ENCODE peak calls at places on chromosomes 13 and 19, in five cellular contexts. One of them, this sample, is unnamed.
A peak's percentile ranks its signal among the peaks of the same experiment; 100 is the strongest.

GRCh38 chr19:33050110-33050509 is 14.6 kb downstream of the RHPN2 start:
- DNase-seq in GM23248: no peak
- DNase-seq in endothelial cell of umbilical vein: no peak
- DNase-seq in PC-3: no peak
- DNase-seq in neural progenitor cell: no peak
- DNase-seq in this sample: no peak

GRCh38 chr13:75693227-75693626 is 57.1 kb downstream of the LMO7 start:
- DNase-seq in GM23248: no peak
- DNase-seq in endothelial cell of umbilical vein: no peak
- DNase-seq in PC-3: no peak
- DNase-seq in neural progenitor cell: no peak
- DNase-seq in this sample: no peak

GRCh38 chr13:97600438-97601080 is 166.6 kb downstream of the RAP2A start:
- DNase-seq in GM23248: peak; percentile 69
- DNase-seq in endothelial cell of umbilical vein: peak; percentile 31
- DNase-seq in PC-3: peak; percentile 77
- DNase-seq in neural progenitor cell: no peak
- DNase-seq in this sample: peak; percentile 54

GRCh38 chr13:109720758-109721184 is 65.6 kb downstream of the IRS2 start:
- DNase-seq in GM23248: no peak
- DNase-seq in endothelial cell of umbilical vein: no peak
- DNase-seq in PC-3: no peak
- DNase-seq in neural progenitor cell: no peak
- DNase-seq in this sample: no peak

GRCh38 chr13:31793246-31793645 is 53.9 kb downstream of the RXFP2 start:
- DNase-seq in GM23248: peak; percentile 50
- DNase-seq in endothelial cell of umbilical vein: peak; percentile 76
- DNase-seq in PC-3: peak; percentile 74
- DNase-seq in neural progenitor cell: no peak
- DNase-seq in this sample: no peak

GRCh38 chr13:92807343-92807742 is 419.3 kb upstream of the GPC6 start:
- DNase-seq in GM23248: no peak
- DNase-seq in endothelial cell of umbilical vein: no peak
- DNase-seq in PC-3: no peak
- DNase-seq in neural progenitor cell: no peak
- DNase-seq in this sample: no peak

GRCh38 chr13:39779337-39780270 is 124.1 kb downstream of the COG6 start:
- DNase-seq in GM23248: peak; percentile 27
- DNase-seq in endothelial cell of umbilical vein: peak; percentile 31
- DNase-seq in PC-3: peak; percentile 39
- DNase-seq in neural progenitor cell: no peak
- DNase-seq in this sample: no peak

GRCh38 chr13:88051746-88052482 is 380.7 kb downstream of the SLITRK5 start:
- DNase-seq in GM23248: no peak
- DNase-seq in endothelial cell of umbilical vein: no peak
- DNase-seq in PC-3: no peak
- DNase-seq in neural progenitor cell: peak; percentile 8
- DNase-seq in this sample: no peak

GRCh38 chr19:38062959-38063786 is 156.2 kb downstream of the SIPA1L3 start:
- DNase-seq in GM23248: no peak
- DNase-seq in endothelial cell of umbilical vein: no peak
- DNase-seq in PC-3: no peak
- DNase-seq in neural progenitor cell: peak; percentile 38
- DNase-seq in this sample: no peak

GRCh38 chr13:29059837-29060236 is 239.7 kb downstream of the MTUS2 start:
- DNase-seq in GM23248: no peak
- DNase-seq in endothelial cell of umbilical vein: no peak
- DNase-seq in PC-3: no peak
- DNase-seq in neural progenitor cell: no peak
- DNase-seq in this sample: no peak

GRCh38 chr13:50513528-50513863 is 330.0 kb downstream of the DLEU7 start:
- DNase-seq in GM23248: no peak
- DNase-seq in endothelial cell of umbilical vein: no peak
- DNase-seq in PC-3: no peak
- DNase-seq in neural progenitor cell: no peak
- DNase-seq in this sample: no peak

GRCh38 chr13:66558511-66558910 is 671.6 kb downstream of the PCDH9 start:
- DNase-seq in GM23248: no peak
- DNase-seq in endothelial cell of umbilical vein: no peak
- DNase-seq in PC-3: no peak
- DNase-seq in neural progenitor cell: peak; percentile 33
- DNase-seq in this sample: no peak

GRCh38 chr19:44499962-44500949 is at the start of gene ZNF180:
- DNase-seq in GM23248: peak; percentile 96
- DNase-seq in endothelial cell of umbilical vein: peak; percentile 96
- DNase-seq in PC-3: peak; percentile 90
- DNase-seq in neural progenitor cell: peak; percentile 99
- DNase-seq in this sample: peak; percentile 98

GRCh38 chr13:58921129-58921528 is 1242.6 kb downstream of the DIAPH3 start:
- DNase-seq in GM23248: no peak
- DNase-seq in endothelial cell of umbilical vein: no peak
- DNase-seq in PC-3: no peak
- DNase-seq in neural progenitor cell: no peak
- DNase-seq in this sample: no peak

GRCh38 chr13:33497146-33497845 is 211.7 kb upstream of the STARD13 start:
- DNase-seq in GM23248: peak; percentile 41
- DNase-seq in endothelial cell of umbilical vein: peak; percentile 89
- DNase-seq in PC-3: peak; percentile 64
- DNase-seq in neural progenitor cell: no peak
- DNase-seq in this sample: no peak

GRCh38 chr19:39941615-39942507 is 7.4 kb upstream of the FCGBP start:
- DNase-seq in GM23248: no peak
- DNase-seq in endothelial cell of umbilical vein: peak; percentile 42
- DNase-seq in PC-3: peak; percentile 16
- DNase-seq in neural progenitor cell: peak; percentile 35
- DNase-seq in this sample: no peak

GRCh38 chr19:11496391-11497163 is 9.1 kb downstream of the ZNF653 start:
- DNase-seq in GM23248: peak; percentile 91
- DNase-seq in endothelial cell of umbilical vein: peak; percentile 48
- DNase-seq in PC-3: peak; percentile 84
- DNase-seq in neural progenitor cell: peak; percentile 80
- DNase-seq in this sample: peak; percentile 72

GRCh38 chr13:113552786-113553540 is 31.6 kb upstream of the TFDP1 start:
- DNase-seq in GM23248: no peak
- DNase-seq in endothelial cell of umbilical vein: peak; percentile 97
- DNase-seq in PC-3: no peak
- DNase-seq in neural progenitor cell: no peak
- DNase-seq in this sample: no peak

GRCh38 chr19:45049073-45049736 is 10.4 kb downstream of the CLASRP start:
- DNase-seq in GM23248: no peak
- DNase-seq in endothelial cell of umbilical vein: no peak
- DNase-seq in PC-3: no peak
- DNase-seq in neural progenitor cell: no peak
- DNase-seq in this sample: no peak

GRCh38 chr19:27971071-27971470 is 1241.9 kb downstream of the UQCRFS1 start:
- DNase-seq in GM23248: peak; percentile 13
- DNase-seq in endothelial cell of umbilical vein: no peak
- DNase-seq in PC-3: peak; percentile 7
- DNase-seq in neural progenitor cell: peak; percentile 86
- DNase-seq in this sample: peak; percentile 34

GRCh38 chr19:47069795-47070194 is 21.4 kb upstream of the TMEM160 start:
- DNase-seq in GM23248: no peak
- DNase-seq in endothelial cell of umbilical vein: no peak
- DNase-seq in PC-3: no peak
- DNase-seq in neural progenitor cell: no peak
- DNase-seq in this sample: no peak

GRCh38 chr13:114151565-114152284 is 19.3 kb upstream of the RASA3 start:
- DNase-seq in GM23248: peak; percentile 36
- DNase-seq in endothelial cell of umbilical vein: no peak
- DNase-seq in PC-3: peak; percentile 84
- DNase-seq in neural progenitor cell: no peak
- DNase-seq in this sample: no peak

GRCh38 chr19:11735375-11735774 is 3.4 kb downstream of the ZNF823 start:
- DNase-seq in GM23248: peak; percentile 3
- DNase-seq in endothelial cell of umbilical vein: no peak
- DNase-seq in PC-3: peak; percentile 27
- DNase-seq in neural progenitor cell: no peak
- DNase-seq in this sample: no peak

GRCh38 chr19:20423381-20424207 is 142.0 kb downstream of the ZNF737 start:
- DNase-seq in GM23248: peak; percentile 90
- DNase-seq in endothelial cell of umbilical vein: no peak
- DNase-seq in PC-3: peak; percentile 2
- DNase-seq in neural progenitor cell: peak; percentile 37
- DNase-seq in this sample: peak; percentile 61

GRCh38 chr19:39046037-39046821 is 13.9 kb upstream of the FBXO27 start:
- DNase-seq in GM23248: no peak
- DNase-seq in endothelial cell of umbilical vein: no peak
- DNase-seq in PC-3: peak; percentile 20
- DNase-seq in neural progenitor cell: no peak
- DNase-seq in this sample: peak; percentile 48

GRCh38 chr13:50519866-50520265 is 323.6 kb downstream of the DLEU7 start:
- DNase-seq in GM23248: no peak
- DNase-seq in endothelial cell of umbilical vein: no peak
- DNase-seq in PC-3: no peak
- DNase-seq in neural progenitor cell: no peak
- DNase-seq in this sample: no peak

GRCh38 chr13:58598241-58598640 is 966.7 kb downstream of the PCDH17 start:
- DNase-seq in GM23248: no peak
- DNase-seq in endothelial cell of umbilical vein: no peak
- DNase-seq in PC-3: peak; percentile 1
- DNase-seq in neural progenitor cell: no peak
- DNase-seq in this sample: no peak

GRCh38 chr13:46206138-46206537 is 5.6 kb upstream of the LRRC63 start:
- DNase-seq in GM23248: no peak
- DNase-seq in endothelial cell of umbilical vein: no peak
- DNase-seq in PC-3: peak; percentile 43
- DNase-seq in neural progenitor cell: no peak
- DNase-seq in this sample: peak; percentile 14

GRCh38 chr19:6458695-6459355 is 767 bp downstream of the SLC25A23 start:
- DNase-seq in GM23248: peak; percentile 18
- DNase-seq in endothelial cell of umbilical vein: no peak
- DNase-seq in PC-3: peak; percentile 14
- DNase-seq in neural progenitor cell: peak; percentile 11
- DNase-seq in this sample: peak; percentile 44

GRCh38 chr13:71378992-71379905 is 487.8 kb downstream of the DACH1 start:
- DNase-seq in GM23248: no peak
- DNase-seq in endothelial cell of umbilical vein: peak; percentile 46
- DNase-seq in PC-3: peak; percentile 38
- DNase-seq in neural progenitor cell: no peak
- DNase-seq in this sample: no peak

GRCh38 chr13:110215606-110216005 is 91.4 kb downstream of the COL4A1 start:
- DNase-seq in GM23248: no peak
- DNase-seq in endothelial cell of umbilical vein: no peak
- DNase-seq in PC-3: no peak
- DNase-seq in neural progenitor cell: no peak
- DNase-seq in this sample: no peak

GRCh38 chr19:54654447-54655321 is 8.1 kb upstream of the LILRB4 start:
- DNase-seq in GM23248: no peak
- DNase-seq in endothelial cell of umbilical vein: no peak
- DNase-seq in PC-3: no peak
- DNase-seq in neural progenitor cell: no peak
- DNase-seq in this sample: no peak

GRCh38 chr19:42216653-42217521 is 590 bp downstream of the DEDD2 start:
- DNase-seq in GM23248: peak; percentile 70
- DNase-seq in endothelial cell of umbilical vein: peak; percentile 47
- DNase-seq in PC-3: peak; percentile 15
- DNase-seq in neural progenitor cell: peak; percentile 89
- DNase-seq in this sample: peak; percentile 71

GRCh38 chr19:4369109-4369887 is 25.9 kb downstream of the MPND start:
- DNase-seq in GM23248: peak; percentile 63
- DNase-seq in endothelial cell of umbilical vein: no peak
- DNase-seq in PC-3: no peak
- DNase-seq in neural progenitor cell: peak; percentile 43
- DNase-seq in this sample: no peak
- H3K4me3 ChIP-seq in GM23248: no peak overlapping the region
- H3K4me3 ChIP-seq in endothelial cell of umbilical vein: no peak overlapping the region
- H3K4me3 ChIP-seq in PC-3: no peak overlapping the region
- H3K4me3 ChIP-seq in neural progenitor cell: no peak overlapping the region
- H3K4me3 ChIP-seq in this sample: no peak overlapping the region

GRCh38 chr19:9913237-9914000 is 22.9 kb downstream of the OLFM2 start:
- DNase-seq in GM23248: peak; percentile 63
- DNase-seq in endothelial cell of umbilical vein: no peak
- DNase-seq in PC-3: no peak
- DNase-seq in neural progenitor cell: peak; percentile 68
- DNase-seq in this sample: peak; percentile 67
- TF ChIP-seq EZH2 in GM23248: peak; percentile 38
- TF ChIP-seq EZH2 in endothelial cell of umbilical vein: peak; percentile 80
- TF ChIP-seq EZH2 in PC-3: no peak
- TF ChIP-seq EZH2 in neural progenitor cell: no peak
- TF ChIP-seq EZH2 in this sample: peak; percentile 75

GRCh38 chr19:49497047-49497789 is 984 bp downstream of the RPS11 start:
- DNase-seq in GM23248: peak; percentile 89
- DNase-seq in endothelial cell of umbilical vein: peak; percentile 49
- DNase-seq in PC-3: peak; percentile 65
- DNase-seq in neural progenitor cell: peak; percentile 69
- DNase-seq in this sample: peak; percentile 83

GRCh38 chr19:49496574-49497008 is 357 bp downstream of the RPS11 start:
- DNase-seq in GM23248: peak; percentile 19
- DNase-seq in endothelial cell of umbilical vein: no peak
- DNase-seq in PC-3: no peak
- DNase-seq in neural progenitor cell: no peak
- DNase-seq in this sample: no peak

GRCh38 chr19:49497790-49498106 is 1.5 kb downstream of the RPS11 start:
- DNase-seq in GM23248: no peak
- DNase-seq in endothelial cell of umbilical vein: no peak
- DNase-seq in PC-3: no peak
- DNase-seq in neural progenitor cell: no peak
- DNase-seq in this sample: peak; percentile 5

GRCh38 chr19:49498475-49498874 is 2.2 kb downstream of the RPS11 start:
- DNase-seq in GM23248: no peak
- DNase-seq in endothelial cell of umbilical vein: no peak
- DNase-seq in PC-3: no peak
- DNase-seq in neural progenitor cell: no peak
- DNase-seq in this sample: no peak

GRCh38 chr19:49499030-49499670 is 2.9 kb downstream of the RPS11 start:
- DNase-seq in GM23248: no peak
- DNase-seq in endothelial cell of umbilical vein: no peak
- DNase-seq in PC-3: no peak
- DNase-seq in neural progenitor cell: no peak
- DNase-seq in this sample: no peak
- H3K4me3 ChIP-seq in GM23248: no peak overlapping the region
- H3K4me3 ChIP-seq in endothelial cell of umbilical vein: no peak overlapping the region
- H3K4me3 ChIP-seq in PC-3: peak overlapping the region; percentile 94
- H3K4me3 ChIP-seq in neural progenitor cell: no peak overlapping the region
- H3K4me3 ChIP-seq in this sample: no peak overlapping the region

GRCh38 chr19:1468274-1469199 is 10.5 kb downstream of the C19orf25 start:
- DNase-seq in GM23248: peak; percentile 83
- DNase-seq in endothelial cell of umbilical vein: no peak
- DNase-seq in PC-3: peak; percentile 32
- DNase-seq in neural progenitor cell: peak; percentile 76
- DNase-seq in this sample: peak; percentile 59
- TF ChIP-seq EZH2 in GM23248: peak; percentile 71
- TF ChIP-seq EZH2 in endothelial cell of umbilical vein: peak; percentile 56
- TF ChIP-seq EZH2 in PC-3: no peak
- TF ChIP-seq EZH2 in neural progenitor cell: peak; percentile 84
- TF ChIP-seq EZH2 in this sample: peak; percentile 94

GRCh38 chr19:53333071-53333465 is 481 bp upstream of the ZNF845 start:
- DNase-seq in GM23248: peak; percentile 73
- DNase-seq in endothelial cell of umbilical vein: no peak
- DNase-seq in PC-3: no peak
- DNase-seq in neural progenitor cell: peak; percentile 76
- DNase-seq in this sample: peak; percentile 64

GRCh38 chr19:53328967-53329366 is 4.6 kb upstream of the ZNF845 start:
- DNase-seq in GM23248: peak; percentile 62
- DNase-seq in endothelial cell of umbilical vein: no peak
- DNase-seq in PC-3: no peak
- DNase-seq in neural progenitor cell: no peak
- DNase-seq in this sample: no peak

GRCh38 chr19:53333466-53334449 is at the start of gene ZNF845:
- DNase-seq in GM23248: peak; percentile 96
- DNase-seq in endothelial cell of umbilical vein: peak; percentile 95
- DNase-seq in PC-3: peak; percentile 96
- DNase-seq in neural progenitor cell: peak; percentile 97
- DNase-seq in this sample: peak; percentile 95

GRCh38 chr19:53332484-53332883 is 1.1 kb upstream of the ZNF845 start:
- DNase-seq in GM23248: no peak
- DNase-seq in endothelial cell of umbilical vein: no peak
- DNase-seq in PC-3: no peak
- DNase-seq in neural progenitor cell: no peak
- DNase-seq in this sample: no peak
- H3K4me3 ChIP-seq in GM23248: peak overlapping the region; percentile 97
- H3K4me3 ChIP-seq in endothelial cell of umbilical vein: no peak overlapping the region
- H3K4me3 ChIP-seq in PC-3: peak overlapping the region; percentile 79
- H3K4me3 ChIP-seq in neural progenitor cell: peak overlapping the region; percentile 81
- H3K4me3 ChIP-seq in this sample: peak overlapping the region; percentile 35